ENCODE peak calls at places on chromosome 14, in seven cellular contexts. O is Peyer's patch; W is HT1080; K is stimulated activated CD4-positive, alpha-beta T cell treated with anti-CD3 and anti-CD28 coated beads, Interleukin-1b, Interleukin-23, amount 100 ng/mL, for 1 hour; Z is HTR-8/SVneo; B is GM12865; U is GM23248. J is an unnamed sample.

GRCh38 chr14:98368916-98369315 is 903.1 kb downstream of the BCL11B start:
- DNase-seq in W (no peak), O (no peak), U (no peak), K (no peak), Z (no peak), B (no peak), J (no peak)

GRCh38 chr14:58738189-58738836 is 100.6 kb downstream of the DACT1 start:
- DNase-seq in O (no peak), W (peak; percentile 86), Z (no peak), B (no peak), K (no peak), U (peak; percentile 91), J (peak; percentile 64)

GRCh38 chr14:70317969-70318634 is 41.4 kb downstream of the COX16 start:
- DNase-seq in K (no peak), Z (peak; percentile 84), W (peak; percentile 54), O (no peak), U (peak; percentile 61), B (peak; percentile 49), J (no peak)

GRCh38 chr14:74634964-74635363 is 22.9 kb upstream of the LTBP2 start:
- DNase-seq in O (no peak), K (no peak), U (no peak), Z (no peak), W (no peak), B (no peak), J (no peak)

GRCh38 chr14:68966872-68967301 is 12.2 kb downstream of the ACTN1 start:
- DNase-seq in U (no peak), B (no peak), O (no peak), Z (peak; percentile 61), W (no peak), K (no peak), J (no peak)

GRCh38 chr14:91996951-91997371 is 42.9 kb downstream of the TRIP11 start:
- DNase-seq in O (no peak), Z (peak; percentile 30), U (peak; percentile 92), W (peak; percentile 49), B (peak; percentile 45), K (no peak), J (peak; percentile 52)

GRCh38 chr14:96797943-96798349 is 764 bp downstream of the VRK1 start:
- DNase-seq in K (no peak), Z (peak; percentile 14), O (no peak), U (peak; percentile 46), B (peak; percentile 57), W (peak; percentile 23), J (no peak)

GRCh38 chr14:68777644-68778043 is 15.2 kb downstream of the ZFP36L1 start:
- DNase-seq in O (peak; percentile 9), K (no peak), W (no peak), B (no peak), Z (no peak), U (no peak), J (no peak)

GRCh38 chr14:64779472-64779871 is 75.2 kb downstream of the PLEKHG3 start:
- DNase-seq in K (no peak), B (no peak), Z (no peak), O (no peak), U (no peak), W (no peak), J (no peak)

GRCh38 chr14:90518941-90519256 is 122.1 kb downstream of the CALM1 start:
- DNase-seq in B (peak; percentile 53), K (no peak), Z (no peak), U (peak; percentile 36), W (peak; percentile 26), O (peak; percentile 71), J (no peak)

GRCh38 chr14:89466460-89466859 is 49.4 kb upstream of the FOXN3 start:
- DNase-seq in W (no peak), K (no peak), U (no peak), O (peak; percentile 63), B (peak; percentile 33), Z (no peak), J (no peak)

GRCh38 chr14:33030406-33030805 is 91.7 kb downstream of the NPAS3 start:
- DNase-seq in U (no peak), Z (no peak), K (no peak), O (no peak), W (no peak), B (no peak), J (no peak)